ENCODE peak calls at places on chromosomes 1 and 21, in eight cellular contexts. I, G, D, J, M, R, C and U are unnamed samples.

GRCh38 chr1:115539061-115539460 is 102.7 kb upstream of the VANGL1 start:
- DNase-seq in R (no peak), G (no peak), J (no peak), M (peak; percentile 38), D (no peak), C (peak; percentile 38), I (no peak), U (no peak)

GRCh38 chr1:200115532-200115931 is 88.0 kb downstream of the NR5A2 start:
- DNase-seq in I (no peak), R (no peak), J (no peak), D (no peak), C (no peak), G (no peak), M (no peak), U (no peak)

GRCh38 chr1:61477301-61477700 is 247.6 kb downstream of the TM2D1 start:
- DNase-seq in D (no peak), J (no peak), R (no peak), I (no peak), G (no peak), C (no peak), M (no peak), U (no peak)

GRCh38 chr1:88655685-88656299 is 28.3 kb upstream of the PKN2 start:
- DNase-seq in R (no peak), G (no peak), D (no peak), C (no peak), J (no peak), I (no peak), M (no peak), U (peak; percentile 5)

GRCh38 chr1:171743014-171743870 is 1.4 kb upstream of the VAMP4 start:
- DNase-seq in M (peak; percentile 51), C (no peak), J (no peak), I (no peak), G (peak; percentile 31), R (no peak), D (no peak), U (peak; percentile 23)

GRCh38 chr1:73980324-73981040 is 217.5 kb downstream of the LRRIQ3 start:
- DNase-seq in M (no peak), D (no peak), I (no peak), R (no peak), C (no peak), J (no peak), G (no peak), U (no peak)

GRCh38 chr1:63532727-63533126 is 9.4 kb downstream of the EFCAB7 start:
- DNase-seq in M (no peak), C (no peak), I (no peak), D (no peak), G (no peak), J (no peak), R (no peak), U (no peak)

GRCh38 chr1:27713139-27713725 is 12.5 kb upstream of the FAM76A start:
- DNase-seq in C (no peak), R (no peak), J (no peak), G (no peak), M (no peak), I (no peak), D (no peak), U (no peak)

GRCh38 chr1:95532335-95532734 is 298.3 kb downstream of the RWDD3 start:
- DNase-seq in J (no peak), I (no peak), G (no peak), M (no peak), R (no peak), C (no peak), D (no peak), U (no peak)

GRCh38 chr21:42381347-42381984 is 14.4 kb downstream of the TMPRSS3 start:
- DNase-seq in R (no peak), G (no peak), C (no peak), M (no peak), I (no peak), D (peak; percentile 65), J (no peak), U (peak; percentile 30)

GRCh38 chr1:28108006-28108405 is 19.6 kb upstream of the EYA3 start:
- DNase-seq in C (no peak), I (no peak), J (no peak), G (no peak), R (no peak), D (no peak), M (no peak), U (no peak)

GRCh38 chr21:43312751-43313169 is 114.2 kb downstream of the SIK1 start:
- DNase-seq in M (no peak), I (no peak), R (no peak), G (no peak), J (no peak), D (peak; percentile 81), C (no peak), U (no peak)

GRCh38 chr21:45365608-45366241 is 39.2 kb upstream of the COL18A1 start:
- DNase-seq in G (no peak), D (no peak), I (no peak), C (no peak), J (no peak), M (no peak), R (no peak), U (peak; percentile 89)

GRCh38 chr1:64150266-64150665 is 53.2 kb upstream of the UBE2U start:
- DNase-seq in G (no peak), C (no peak), R (no peak), M (no peak), J (no peak), D (no peak), I (no peak), U (no peak)

GRCh38 chr1:31065310-31066217 is at the start of gene PUM1:
- DNase-seq in C (peak; percentile 96), I (peak; percentile 99), R (peak; percentile 91), J (peak; percentile 86), M (peak; percentile 97), D (peak; percentile 100), G (peak; percentile 96), U (peak; percentile 97)
- TF ChIP-seq POLR2A in C (peak; percentile 72), I (peak; percentile 88), R (peak; percentile 58), J (peak; percentile 97), M (peak; percentile 69), D (no peak), G (peak; percentile 78), U (peak; percentile 61)

GRCh38 chr1:26224606-26225005 is 9.4 kb upstream of the CEP85 start:
- DNase-seq in C (no peak), I (no peak), J (no peak), D (no peak), R (no peak), G (no peak), M (no peak), U (no peak)
- TF ChIP-seq POLR2A in C (no peak), I (no peak), J (no peak), D (no peak), R (no peak), G (no peak), M (no peak), U (no peak)

DNA sequence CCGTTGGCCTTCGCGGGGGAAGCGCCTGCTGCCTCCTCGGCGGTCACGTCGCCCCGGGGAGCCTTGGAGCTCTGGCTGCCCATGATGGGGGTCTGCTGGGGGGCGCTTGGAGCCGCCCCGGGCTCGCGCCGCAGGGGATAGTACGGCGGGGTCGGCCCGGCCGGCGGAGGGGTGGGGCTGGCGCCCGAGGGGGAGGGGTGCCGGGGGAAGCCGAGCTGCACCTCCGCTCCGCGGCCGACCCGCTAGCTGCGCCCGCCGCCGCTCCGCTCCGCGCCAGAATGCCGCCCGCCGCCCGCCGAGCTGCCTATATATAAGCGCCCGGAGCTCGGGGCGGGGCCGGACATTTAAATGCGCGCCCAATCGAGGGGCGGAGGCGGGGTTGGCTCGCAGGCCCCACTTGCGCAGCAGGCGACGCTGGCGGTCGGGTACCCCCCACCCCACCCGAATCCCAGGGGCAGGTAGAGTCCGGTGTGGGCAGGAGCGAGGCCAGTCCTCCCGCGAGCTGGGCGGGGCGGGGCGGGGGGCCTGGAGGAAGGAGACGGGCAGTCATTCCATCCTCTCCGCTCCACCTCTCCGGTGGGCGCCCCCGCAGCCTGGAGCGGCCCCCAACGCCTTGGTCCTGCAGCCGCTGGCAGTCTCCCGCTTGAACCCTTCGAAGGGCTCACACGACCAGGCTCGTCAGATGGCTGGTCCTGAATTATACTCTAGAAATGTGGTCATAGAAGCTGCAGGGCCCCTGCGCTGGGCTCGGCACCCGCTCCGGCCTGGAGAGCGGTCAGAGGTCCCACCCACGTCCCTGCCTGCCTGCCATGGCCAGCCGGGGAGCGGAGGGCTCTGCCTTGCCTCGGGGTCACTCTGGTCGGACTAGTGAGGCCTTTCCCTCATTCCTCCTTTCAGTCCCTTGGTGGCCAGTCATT is at the start of gene MARCKSL1:
- DNase-seq in M (peak; percentile 87), G (peak; percentile 92), J (peak; percentile 75), D (peak; percentile 90), R (no peak), C (peak; percentile 69), I (peak; percentile 94), U (no peak)
- TF ChIP-seq POLR2A in M (peak; percentile 89), G (peak; percentile 86), J (peak; percentile 96), D (no peak), R (peak; percentile 76), C (peak; percentile 64), I (peak; percentile 98), U (peak; percentile 81)

GRCh38 chr1:42681771-42682483 is at the start of gene YBX1:
- DNase-seq in M (peak; percentile 97), G (peak; percentile 98), J (peak; percentile 84), D (peak; percentile 97), I (peak; percentile 97), C (peak; percentile 94), R (peak; percentile 90), U (peak; percentile 94)
- TF ChIP-seq POLR2A in M (peak; percentile 70), G (peak; percentile 72), J (peak; percentile 85), D (peak; percentile 56), I (peak; percentile 60), C (peak; percentile 67), R (peak; percentile 87), U (peak; percentile 68)